ENCODE peak calls at places on chromosomes 1 and 21, in ten cellular contexts. W is hepatocyte, C is psoas muscle, V is PC-9, O is fibroblast of lung, Y is neural progenitor cell, L is fibroblast of pulmonary artery, Z is spleen, X is uterus, H is left ventricle myocardium inferior. S is an unnamed sample.

GRCh38 chr21:42593815-42594157 is 59.6 kb upstream of the PDE9A start:
- DNase-seq in O (no peak), H (no peak), C (no peak), Y (no peak), V (no peak), L (no peak), X (no peak), Z (no peak), W (no peak), S (no peak)

GRCh38 chr1:113879459-113880038 is 7.8 kb downstream of the BCL2L15 start:
- DNase-seq in Z (no peak), V (no peak), O (peak; percentile 42), L (no peak), X (no peak), Y (no peak), C (no peak), W (no peak), H (no peak), S (no peak)

GRCh38 chr1:31934706-31935629 is 3.2 kb downstream of the PTP4A2 start:
- DNase-seq in O (peak; percentile 79), Y (peak; percentile 48), H (no peak), W (peak; percentile 49), L (peak; percentile 60), Z (no peak), C (no peak), V (no peak), X (no peak), S (no peak)

GRCh38 chr1:207811920-207812720 is 60.3 kb downstream of the CD46 start:
- DNase-seq in C (peak; percentile 79), W (peak; percentile 51), X (peak; percentile 53), H (peak; percentile 70), L (no peak), V (no peak), Z (no peak), O (peak; percentile 31), Y (peak; percentile 32), S (no peak)

GRCh38 chr1:64343105-64343960 is 126.6 kb upstream of the CACHD1 start:
- DNase-seq in C (no peak), W (peak; percentile 63), X (no peak), L (peak; percentile 61), V (peak; percentile 91), Y (no peak), Z (no peak), O (peak; percentile 48), H (no peak), S (peak; percentile 97)

GRCh38 chr1:224057461-224058199 is 56.3 kb upstream of the FBXO28 start:
- DNase-seq in Y (no peak), Z (no peak), L (no peak), X (no peak), V (no peak), W (no peak), C (no peak), H (no peak), O (no peak), S (no peak)

GRCh38 chr1:109639841-109640184 is 16.1 kb upstream of the GSTM4 start:
- DNase-seq in H (no peak), O (no peak), V (no peak), X (no peak), W (peak; percentile 3), Z (no peak), Y (no peak), L (no peak), C (no peak), S (no peak)

GRCh38 chr1:186498695-186499389 is 37.9 kb upstream of the PDC start:
- DNase-seq in W (peak; percentile 21), C (no peak), Y (no peak), X (no peak), L (peak; percentile 37), Z (no peak), V (no peak), O (no peak), H (no peak), S (peak; percentile 79)

DNA sequence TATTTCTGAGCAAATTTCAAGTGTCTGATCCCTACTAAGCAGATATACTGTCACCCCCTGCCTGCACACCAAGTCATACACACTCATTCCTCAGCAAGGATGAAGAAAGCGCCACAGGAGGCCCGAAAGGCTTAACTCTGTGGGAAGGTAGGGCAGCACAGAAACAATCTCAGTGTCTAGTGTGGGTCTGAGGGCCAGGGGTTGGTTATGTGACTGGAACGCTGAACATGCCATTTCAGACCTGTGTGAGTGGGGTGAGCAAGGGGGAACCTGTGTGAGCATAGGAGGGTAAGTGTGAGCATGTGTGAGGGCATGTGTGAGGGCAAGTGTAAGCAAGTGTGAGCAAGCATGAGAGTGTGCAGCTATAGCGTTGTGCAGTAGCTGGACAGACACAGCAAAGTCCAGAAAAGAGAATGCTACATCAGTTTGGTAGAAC is 6.2 kb downstream of the ITPKB start:
- DNase-seq in Z (no peak), X (no peak), C (no peak), O (no peak), V (no peak), L (no peak), H (no peak), Y (peak; percentile 37), W (no peak), S (no peak)
- H3K4me3 ChIP-seq in Z (peak overlapping the region; percentile 71), X (no peak overlapping the region), C (peak overlapping the region; percentile 94), O (peak overlapping the region; percentile 98), V (no peak overlapping the region), L (no peak overlapping the region), H (peak overlapping the region; percentile 89), Y (no peak overlapping the region), W (no peak overlapping the region), S (no peak overlapping the region)

GRCh38 chr1:163538682-163539081 is 216.9 kb downstream of the NUF2 start:
- DNase-seq in O (no peak), V (no peak), W (peak; percentile 10), X (no peak), L (no peak), Y (no peak), H (no peak), C (no peak), Z (no peak), S (no peak)

GRCh38 chr1:163531345-163531744 is 209.6 kb downstream of the NUF2 start:
- DNase-seq in X (no peak), H (no peak), C (no peak), W (peak; percentile 25), O (no peak), L (no peak), V (no peak), Z (no peak), Y (no peak), S (no peak)

GRCh38 chr1:163537809-163538208 is 216.1 kb downstream of the NUF2 start:
- DNase-seq in L (no peak), H (no peak), X (no peak), C (no peak), Y (no peak), O (no peak), Z (no peak), V (no peak), W (no peak), S (no peak)

GRCh38 chr1:163535401-163535800 is 213.6 kb downstream of the NUF2 start:
- DNase-seq in L (no peak), V (no peak), W (no peak), C (no peak), O (no peak), H (no peak), X (no peak), Z (no peak), Y (no peak), S (no peak)

DNA sequence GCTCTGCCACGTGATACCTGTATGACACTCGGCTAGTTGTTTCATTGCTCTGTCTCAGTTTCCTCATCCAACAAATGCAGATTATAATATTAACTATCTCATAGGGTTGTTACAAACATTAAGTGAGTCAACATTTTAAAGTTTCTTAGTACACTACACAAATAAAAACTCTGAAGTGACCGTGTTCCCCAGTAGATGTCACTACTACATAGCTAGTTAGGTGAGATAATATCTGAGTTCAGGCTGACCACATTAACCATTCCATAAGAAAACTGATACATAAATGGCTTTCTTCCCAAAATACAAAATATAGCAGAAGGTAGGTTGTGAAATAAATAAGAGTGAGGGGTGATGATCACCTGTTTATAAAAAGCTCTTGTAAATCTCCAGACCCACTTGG is 214.1 kb downstream of the NUF2 start:
- DNase-seq in O (peak; percentile 65), C (no peak), W (peak; percentile 46), L (peak; percentile 51), Y (peak; percentile 39), V (no peak), X (no peak), H (no peak), Z (no peak), S (peak; percentile 54)
- TF ChIP-seq CTCF in O (no peak), C (peak; percentile 21), W (peak; percentile 77), L (peak; percentile 32), Y (peak; percentile 67), V (peak; percentile 61), X (peak; percentile 47), H (peak; percentile 50), Z (no peak), S (peak; percentile 35)

GRCh38 chr21:45543710-45544448 is 1.6 kb upstream of the SLC19A1 start:
- DNase-seq in L (no peak), H (peak; percentile 11), V (no peak), O (no peak), W (no peak), C (no peak), X (peak; percentile 14), Z (peak; percentile 84), Y (no peak), S (no peak)

GRCh38 chr21:45541221-45542039 is 810 bp downstream of the SLC19A1 start:
- DNase-seq in Y (no peak), O (peak; percentile 49), X (peak; percentile 72), V (peak; percentile 53), L (peak; percentile 70), H (peak; percentile 80), Z (peak; percentile 96), W (peak; percentile 67), C (peak; percentile 84), S (peak; percentile 32)

GRCh38 chr21:45543371-45543709 is 1.1 kb upstream of the SLC19A1 start:
- DNase-seq in H (peak; percentile 15), Y (no peak), W (no peak), V (no peak), X (peak; percentile 26), Z (no peak), L (no peak), O (no peak), C (no peak), S (no peak)

GRCh38 chr21:45542242-45542666 is at the start of gene SLC19A1:
- DNase-seq in Y (peak; percentile 82), Z (peak; percentile 96), W (peak; percentile 88), V (peak; percentile 58), H (peak; percentile 76), C (peak; percentile 77), L (peak; percentile 59), X (peak; percentile 70), O (peak; percentile 51), S (no peak)

GRCh38 chr21:45542667-45543370 is 579 bp upstream of the SLC19A1 start:
- DNase-seq in X (peak; percentile 25), O (no peak), W (no peak), H (peak; percentile 25), L (no peak), Z (peak; percentile 91), V (no peak), C (no peak), Y (no peak), S (no peak)
- H3K4me3 ChIP-seq in X (peak overlapping the region; percentile 34), O (peak overlapping the region; percentile 56), W (peak overlapping the region; percentile 85), H (peak overlapping the region; percentile 74), L (peak overlapping the region; percentile 55), Z (peak overlapping the region; percentile 87), V (peak overlapping the region; percentile 73), C (peak overlapping the region; percentile 72), Y (peak overlapping the region; percentile 98), S (peak overlapping the region; percentile 77)

DNA sequence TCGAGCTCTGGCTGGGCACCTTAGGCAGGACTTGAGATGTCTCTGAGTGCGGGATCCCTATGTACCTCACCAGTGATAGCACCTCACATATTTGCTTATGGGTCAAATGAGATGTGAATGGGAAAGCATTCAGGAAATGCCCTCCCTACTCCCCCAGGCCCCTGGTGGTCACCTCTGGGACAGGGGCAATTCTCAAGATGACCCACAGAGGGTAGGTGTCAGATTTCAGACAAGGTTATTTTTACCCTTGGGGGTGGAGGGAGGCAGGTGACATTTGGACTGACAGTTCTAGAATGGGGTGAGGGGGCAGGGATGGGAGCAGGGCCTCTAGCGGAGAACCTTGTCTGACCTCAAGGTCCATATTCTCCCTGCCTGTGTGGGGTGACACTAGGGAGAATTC is 27.1 kb downstream of the ACOT11 start:
- DNase-seq in W (no peak), H (no peak), Y (no peak), L (no peak), V (no peak), C (no peak), O (no peak), X (no peak), Z (peak; percentile 22), S (no peak)
- TF ChIP-seq CTCF in W (no peak), H (peak; percentile 57), Y (peak; percentile 29), L (no peak), V (no peak), C (peak; percentile 12), O (no peak), X (no peak), Z (no peak), S (no peak)

S was measured in HFF-Myc.